ENCODE peak calls at places on chromosomes 12 and 14, in ten cellular contexts. I, M, G, N, V, F, T, D, Y and O are unnamed samples.

GRCh38 chr12:76284816-76285750 is 63.1 kb downstream of the BBS10 start:
- DNase-seq in I (peak; percentile 27), M (peak; percentile 47), G (no peak), N (no peak), V (no peak), F (peak; percentile 68), T (no peak), D (peak; percentile 74), Y (no peak), O (no peak)

GRCh38 chr12:49264873-49265792 is at the start of gene TUBA1C:
- DNase-seq in I (peak; percentile 97), M (peak; percentile 77), G (peak; percentile 93), N (peak; percentile 93), V (no peak), F (peak; percentile 97), T (peak; percentile 94), D (peak; percentile 100), Y (peak; percentile 81), O (peak; percentile 93)

GRCh38 chr12:47730341-47730744 is 5.1 kb upstream of the ENDOU start:
- DNase-seq in I (no peak), M (no peak), G (peak; percentile 36), N (no peak), V (no peak), F (no peak), T (no peak), D (no peak), Y (no peak), O (no peak)

GRCh38 chr12:11576104-11576503 is 73.4 kb upstream of the ETV6 start:
- DNase-seq in I (no peak), M (no peak), G (no peak), N (no peak), V (no peak), F (no peak), T (no peak), D (no peak), Y (no peak), O (no peak)

GRCh38 chr14:70893842-70894237 is 13.4 kb upstream of the PCNX1 start:
- DNase-seq in I (no peak), M (no peak), G (no peak), N (no peak), V (no peak), F (no peak), T (no peak), D (no peak), Y (no peak), O (no peak)

GRCh38 chr14:24979725-24980239 is 70.2 kb downstream of the STXBP6 start:
- DNase-seq in I (no peak), M (no peak), G (no peak), N (no peak), V (no peak), F (no peak), T (no peak), D (no peak), Y (no peak), O (no peak)

GRCh38 chr14:32731249-32731648 is 207.4 kb upstream of the NPAS3 start:
- DNase-seq in I (no peak), M (no peak), G (no peak), N (no peak), V (no peak), F (no peak), T (no peak), D (no peak), Y (no peak), O (no peak)

GRCh38 chr12:49672351-49673181 is 34.6 kb downstream of the FMNL3 start:
- DNase-seq in I (no peak), M (no peak), G (no peak), N (no peak), V (no peak), F (no peak), T (no peak), D (no peak), Y (no peak), O (no peak)

GRCh38 chr12:14618990-14619389 is 51.3 kb upstream of the PLBD1 start:
- DNase-seq in I (no peak), M (no peak), G (no peak), N (no peak), V (no peak), F (no peak), T (no peak), D (peak; percentile 61), Y (peak; percentile 13), O (no peak)

GRCh38 chr12:57129311-57130288 is 1.3 kb downstream of the LRP1 start:
- DNase-seq in I (no peak), M (no peak), G (peak; percentile 69), N (peak; percentile 57), V (no peak), F (no peak), T (no peak), D (peak; percentile 84), Y (no peak), O (no peak)

GRCh38 chr12:128531153-128531552 is 264.2 kb downstream of the TMEM132C start:
- DNase-seq in I (peak; percentile 36), M (no peak), G (no peak), N (no peak), V (no peak), F (no peak), T (no peak), D (no peak), Y (peak; percentile 45), O (no peak)

GRCh38 chr14:61511558-61511924 is 183.8 kb upstream of the HIF1A start:
- DNase-seq in I (no peak), M (no peak), G (peak; percentile 19), N (no peak), V (no peak), F (no peak), T (no peak), D (peak; percentile 38), Y (no peak), O (no peak)